ENCODE peak calls at places on chromosome X, in six cellular contexts. L is A549, N is sigmoid colon, I is transverse colon, J is upper lobe of left lung, G is HCT116. Q is an unnamed sample.

GRCh38 chrX:119095936-119096335 is 23.1 kb downstream of the CT47C1 start:
- DNase-seq in G (no peak), L (no peak), N (no peak), J (no peak), I (no peak), Q (no peak)

GRCh38 chrX:24125028-24125612 is 24.4 kb upstream of the ZFX start:
- DNase-seq in J (no peak), I (no peak), L (no peak), G (no peak), N (no peak), Q (no peak)

GRCh38 chrX:41923925-41924693 is 755 bp upstream of the CASK start:
- DNase-seq in J (no peak), I (peak; percentile 51), G (peak; percentile 22), L (peak; percentile 68), N (no peak), Q (peak; percentile 27)

GRCh38 chrX:104750146-104750699 is 184.2 kb downstream of the IL1RAPL2 start:
- DNase-seq in J (no peak), N (no peak), L (no peak), G (no peak), I (no peak), Q (no peak)

GRCh38 chrX:133921764-133922389 is 63.5 kb downstream of the GPC3 start:
- DNase-seq in L (peak; percentile 46), G (peak; percentile 50), N (no peak), J (no peak), I (peak; percentile 67), Q (peak; percentile 1)

GRCh38 chrX:153378607-153379006 is 22.5 kb downstream of the PNMA6E start:
- DNase-seq in L (no peak), N (no peak), G (no peak), J (no peak), I (no peak), Q (no peak)

GRCh38 chrX:7127058-7127457 is 20.5 kb upstream of the STS start:
- DNase-seq in N (no peak), I (no peak), J (no peak), L (no peak), G (no peak), Q (no peak)

GRCh38 chrX:56765816-56766553 is 36.9 kb downstream of the NBDY start:
- DNase-seq in L (no peak), I (peak; percentile 12), J (no peak), G (no peak), N (peak; percentile 54), Q (no peak)

GRCh38 chrX:20252392-20253231 is 14.1 kb downstream of the RPS6KA3 start:
- DNase-seq in J (no peak), L (peak; percentile 65), G (peak; percentile 26), N (peak; percentile 63), I (peak; percentile 81), Q (peak; percentile 57)

GRCh38 chrX:154751121-154751668 is 318 bp upstream of the GAB3 start:
- DNase-seq in G (no peak), J (no peak), N (no peak), I (no peak), L (no peak), Q (no peak)

GRCh38 chrX:64758047-64758446 is 218.2 kb downstream of the ZC4H2 start:
- DNase-seq in L (no peak), N (no peak), J (no peak), G (no peak), I (no peak), Q (no peak)

GRCh38 chrX:56802921-56803848 is 74.1 kb downstream of the NBDY start:
- DNase-seq in L (no peak), I (peak; percentile 83), J (no peak), N (peak; percentile 88), G (no peak), Q (peak; percentile 77)

GRCh38 chrX:83422836-83423235 is 85.3 kb upstream of the POU3F4 start:
- DNase-seq in J (no peak), I (no peak), G (no peak), L (no peak), N (no peak), Q (no peak)

GRCh38 chrX:119692241-119693031 is 532 bp downstream of the SEPTIN6 start:
- DNase-seq in L (peak; percentile 37), G (no peak), J (peak; percentile 90), I (peak; percentile 47), N (peak; percentile 82), Q (peak; percentile 75)

GRCh38 chrX:2820131-2820771 is 8.5 kb upstream of the GYG2 start:
- DNase-seq in N (no peak), I (no peak), G (no peak), J (no peak), L (no peak), Q (no peak)

GRCh38 chrX:149568701-149569296 is 18.5 kb downstream of the MAGEA9B start:
- DNase-seq in J (no peak), L (no peak), G (no peak), I (no peak), N (no peak), Q (no peak)

GRCh38 chrX:152915541-152916241 is 17.8 kb downstream of the ZNF185 start:
- DNase-seq in G (peak; percentile 18), I (no peak), L (peak; percentile 37), J (no peak), N (no peak), Q (peak; percentile 12)

GRCh38 chrX:137575596-137576255 is 9.8 kb downstream of the ZIC3 start:
- DNase-seq in I (no peak), G (no peak), J (no peak), L (no peak), N (no peak), Q (no peak)

GRCh38 chrX:22097295-22097694 is 65.2 kb downstream of the PHEX start:
- DNase-seq in I (no peak), L (peak; percentile 71), J (no peak), G (no peak), N (no peak), Q (no peak)

GRCh38 chrX:84796321-84796720 is 207.4 kb upstream of the APOOL start:
- DNase-seq in L (no peak), J (no peak), I (no peak), N (no peak), G (no peak), Q (no peak)

GRCh38 chrX:27918799-27919198 is 62.5 kb downstream of the DCAF8L1 start:
- DNase-seq in J (no peak), I (peak; percentile 54), L (peak; percentile 10), G (peak; percentile 7), N (no peak), Q (no peak)

GRCh38 chrX:19392078-19392477 is 48.4 kb downstream of the PDHA1 start:
- DNase-seq in J (no peak), I (no peak), N (no peak), L (no peak), G (no peak), Q (no peak)

GRCh38 chrX:101206471-101206870 is 13.1 kb upstream of the DRP2 start:
- DNase-seq in G (peak; percentile 13), N (no peak), L (peak; percentile 41), I (no peak), J (no peak), Q (peak; percentile 26)

GRCh38 chrX:826026-826425 is 195.4 kb downstream of the SHOX start:
- DNase-seq in L (no peak), I (no peak), N (no peak), G (no peak), J (no peak), Q (no peak)

GRCh38 chrX:134469481-134469880 is 9.5 kb downstream of the HPRT1 start:
- DNase-seq in G (no peak), J (no peak), N (no peak), I (no peak), L (no peak), Q (no peak)

GRCh38 chrX:72181178-72182125 is at the start of gene PIN4:
- DNase-seq in N (peak; percentile 96), L (peak; percentile 98), I (peak; percentile 90), G (peak; percentile 91), J (peak; percentile 88), Q (peak; percentile 93)
- TF ChIP-seq POLR2A in N (peak; percentile 14), L (peak; percentile 57), I (peak; percentile 51), G (peak; percentile 4), J (no peak), Q (peak; percentile 75)

GRCh38 chrX:39688576-39689373 is 409.0 kb downstream of the BCOR start:
- DNase-seq in G (no peak), L (peak; percentile 24), J (peak; percentile 89), N (peak; percentile 76), I (peak; percentile 68), Q (peak; percentile 75)
- TF ChIP-seq POLR2A in G (no peak), L (peak; percentile 20), J (no peak), N (no peak), I (peak; percentile 12), Q (no peak)

DNA sequence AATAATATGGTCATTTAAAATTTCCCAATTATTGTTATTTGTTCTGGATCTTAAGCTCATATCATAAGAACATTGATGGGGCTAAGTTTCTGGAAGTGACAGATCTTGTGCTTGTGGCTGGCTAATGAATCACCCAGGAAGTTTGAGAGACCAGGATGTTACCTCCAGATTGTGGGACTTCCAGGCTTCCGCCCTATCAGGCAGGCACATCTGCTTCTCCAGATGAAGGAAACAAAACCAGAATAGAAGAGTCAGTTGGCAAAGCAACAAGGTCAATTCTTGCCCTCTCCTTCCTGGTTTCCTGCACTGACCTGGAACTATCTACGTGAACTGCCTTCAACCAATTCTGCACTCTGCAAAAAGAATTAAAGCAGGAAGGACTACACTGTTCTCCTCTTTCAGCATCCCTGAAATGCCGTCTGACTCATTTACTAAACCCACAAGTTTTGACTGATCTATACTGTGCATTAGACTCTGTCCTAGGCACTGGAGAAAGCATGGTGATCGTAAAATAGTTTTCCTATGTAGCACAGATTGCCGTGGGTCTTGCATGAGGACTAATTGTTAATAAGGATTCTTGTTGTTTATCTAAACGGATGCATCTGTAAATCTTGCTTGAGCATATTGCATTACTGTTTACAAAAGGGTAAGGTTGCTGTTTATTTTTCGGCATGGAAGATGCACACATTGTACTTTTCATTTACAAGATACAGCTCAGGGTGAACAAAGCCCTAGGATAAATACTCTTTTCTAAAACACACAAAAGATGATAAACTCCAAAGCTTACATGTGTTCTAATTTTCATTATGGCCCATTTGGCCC is 74.6 kb downstream of the AMELX start:
- DNase-seq in I (no peak), L (no peak), J (no peak), N (no peak), G (no peak), Q (peak; percentile 40)
- TF ChIP-seq POLR2A in I (no peak), L (no peak), J (no peak), N (no peak), G (no peak), Q (no peak)

GRCh38 chrX:30215357-30215843 is at the start of gene MAGEB2:
- DNase-seq in J (peak; percentile 34), I (no peak), L (no peak), N (no peak), G (peak; percentile 77), Q (no peak)
- TF ChIP-seq POLR2A in J (no peak), I (no peak), L (no peak), N (no peak), G (no peak), Q (no peak)

GRCh38 chrX:48913605-48914366 is 2.3 kb upstream of the SLC35A2 start:
- DNase-seq in J (no peak), L (no peak), N (no peak), G (no peak), I (no peak), Q (no peak)
- TF ChIP-seq POLR2A in J (no peak), L (no peak), N (no peak), G (no peak), I (no peak), Q (peak; percentile 10)

Q was measured in erythroblast.